ENCODE peak calls at places on chromosomes 12 and 14, in four cellular contexts. S, T, H and K are unnamed samples.

GRCh38 chr12:10143205-10143604 is 13.2 kb upstream of the CLEC7A start:
- DNase-seq in S (no peak), T (no peak), H (peak), K (peak)

GRCh38 chr14:93150227-93151206 is 34.2 kb downstream of the MOAP1 start:
- DNase-seq in S (no peak), T (no peak), H (no peak), K (no peak)

GRCh38 chr12:14185441-14186192 is 179.9 kb upstream of the ATF7IP start:
- DNase-seq in S (no peak), T (peak), H (peak), K (peak)

GRCh38 chr14:102824832-102825231 is 47.6 kb downstream of the TRAF3 start:
- DNase-seq in S (peak), T (no peak), H (peak), K (peak)

GRCh38 chr14:21867541-21867940 is 193.9 kb upstream of the OR4E1 start:
- DNase-seq in S (no peak), T (no peak), H (peak), K (no peak)

GRCh38 chr14:29169408-29169807 is 402.8 kb downstream of the FOXG1 start:
- DNase-seq in S (no peak), T (no peak), H (no peak), K (no peak)

GRCh38 chr14:104221636-104222375 is 83.4 kb downstream of the KIF26A start:
- DNase-seq in S (no peak), T (peak), H (no peak), K (no peak)

GRCh38 chr12:111426341-111427185 is 20.8 kb downstream of the SH2B3 start:
- DNase-seq in S (no peak), T (no peak), H (peak), K (peak)

GRCh38 chr14:34665785-34666425 is 36.0 kb upstream of the SNX6 start:
- DNase-seq in S (no peak), T (no peak), H (peak), K (peak)

GRCh38 chr14:33307691-33308369 is 369.2 kb downstream of the NPAS3 start:
- DNase-seq in S (no peak), T (no peak), H (no peak), K (peak)

GRCh38 chr12:6635856-6636521 is at the start of gene LPAR5:
- DNase-seq in S (no peak), T (no peak), H (no peak), K (no peak)

GRCh38 chr12:40681148-40681547 is 11.1 kb upstream of the CNTN1 start:
- DNase-seq in S (no peak), T (no peak), H (no peak), K (no peak)

GRCh38 chr12:119208626-119209061 is 29.9 kb downstream of the HSPB8 start:
- DNase-seq in S (peak), T (peak), H (peak), K (no peak)

GRCh38 chr12:32897276-32897615 is 669 bp upstream of the PKP2 start:
- DNase-seq in S (no peak), T (no peak), H (no peak), K (no peak)

DNA sequence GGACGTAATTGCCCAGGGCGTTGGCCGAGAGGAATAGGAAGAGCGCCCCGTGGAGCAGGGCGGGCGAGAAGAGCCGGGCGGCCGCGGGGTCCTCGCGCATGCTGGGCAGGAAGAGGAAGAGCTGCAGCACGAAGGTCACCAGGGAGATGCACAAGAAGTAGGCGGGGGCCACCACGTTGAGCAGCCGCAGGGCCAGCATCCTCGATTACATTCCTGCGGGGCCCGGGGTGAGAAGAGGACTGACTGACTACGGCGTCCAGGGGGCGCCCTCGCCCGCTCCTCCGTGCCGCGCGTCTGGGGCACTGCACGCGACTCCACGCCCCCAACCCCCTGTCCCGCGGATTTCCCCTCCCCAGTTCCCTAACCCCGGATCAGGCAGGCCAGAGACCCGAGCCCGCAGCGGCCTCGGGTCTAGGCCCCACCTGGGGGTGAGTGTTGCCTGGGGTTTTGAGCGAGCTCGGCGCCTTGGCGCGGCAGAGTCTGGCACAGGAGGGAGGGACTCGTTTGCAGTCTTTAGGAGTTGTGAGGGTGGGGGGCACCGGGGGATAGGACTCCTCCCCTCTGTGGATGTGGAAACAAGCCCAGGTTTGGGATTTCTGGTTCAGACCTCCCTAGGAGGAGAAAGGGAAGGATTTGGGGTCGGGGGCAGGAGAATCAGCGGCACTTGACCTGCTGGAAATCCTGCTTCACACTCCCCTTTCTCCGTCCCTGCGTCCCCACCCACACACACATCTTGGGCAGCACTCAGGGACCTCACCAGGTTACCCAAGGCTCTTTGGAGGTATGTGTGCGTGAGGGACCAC is 1.9 kb downstream of the ZDHHC22 start:
- DNase-seq in S (no peak), T (peak), H (no peak), K (peak)
- H3K4me3 ChIP-seq in S (no peak), T (peak), H (no peak), K (no peak)

GRCh38 chr12:73719223-73719622 is 818.4 kb upstream of the ATXN7L3B start:
- DNase-seq in S (no peak), T (no peak), H (no peak), K (no peak)
- H3K4me3 ChIP-seq in S (no peak), T (no peak), H (no peak), K (no peak)

GRCh38 chr12:79381246-79382208 is 309.2 kb downstream of the PAWR start:
- DNase-seq in S (no peak), T (no peak), H (no peak), K (no peak)
- H3K4me3 ChIP-seq in S (no peak), T (no peak), H (no peak), K (no peak)

DNA sequence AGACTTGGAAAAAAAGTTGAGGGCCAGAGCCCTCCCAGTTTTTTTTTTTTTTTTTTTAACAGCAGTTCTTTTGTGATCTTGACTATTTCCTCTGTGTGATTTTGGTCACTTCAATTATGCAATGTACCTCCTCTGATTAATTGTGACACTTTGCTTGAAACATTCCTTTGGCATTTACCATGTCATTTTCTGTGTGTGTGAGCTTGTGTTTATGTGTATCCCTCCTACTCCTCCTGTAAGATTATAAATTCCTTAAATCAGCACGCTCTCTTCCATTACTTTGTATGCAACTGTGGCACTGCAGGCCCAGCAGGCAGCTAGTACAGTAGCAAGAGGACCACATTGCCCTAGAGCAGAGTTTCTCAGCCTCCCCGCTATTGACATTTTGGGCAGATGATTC is 33.2 kb upstream of the GALNT16 start:
- DNase-seq in S (no peak), T (no peak), H (no peak), K (no peak)
- H3K4me3 ChIP-seq in S (peak), T (no peak), H (no peak), K (no peak)

GRCh38 chr14:70995671-70996070 is 88.4 kb downstream of the PCNX1 start:
- DNase-seq in S (no peak), T (no peak), H (peak), K (no peak)
- H3K4me3 ChIP-seq in S (no peak), T (no peak), H (no peak), K (no peak)

GRCh38 chr12:57631566-57632368 is 1.2 kb downstream of the B4GALNT1 start:
- DNase-seq in S (no peak), T (peak), H (no peak), K (no peak)
- H3K4me3 ChIP-seq in S (peak), T (peak), H (peak), K (peak)

DNA sequence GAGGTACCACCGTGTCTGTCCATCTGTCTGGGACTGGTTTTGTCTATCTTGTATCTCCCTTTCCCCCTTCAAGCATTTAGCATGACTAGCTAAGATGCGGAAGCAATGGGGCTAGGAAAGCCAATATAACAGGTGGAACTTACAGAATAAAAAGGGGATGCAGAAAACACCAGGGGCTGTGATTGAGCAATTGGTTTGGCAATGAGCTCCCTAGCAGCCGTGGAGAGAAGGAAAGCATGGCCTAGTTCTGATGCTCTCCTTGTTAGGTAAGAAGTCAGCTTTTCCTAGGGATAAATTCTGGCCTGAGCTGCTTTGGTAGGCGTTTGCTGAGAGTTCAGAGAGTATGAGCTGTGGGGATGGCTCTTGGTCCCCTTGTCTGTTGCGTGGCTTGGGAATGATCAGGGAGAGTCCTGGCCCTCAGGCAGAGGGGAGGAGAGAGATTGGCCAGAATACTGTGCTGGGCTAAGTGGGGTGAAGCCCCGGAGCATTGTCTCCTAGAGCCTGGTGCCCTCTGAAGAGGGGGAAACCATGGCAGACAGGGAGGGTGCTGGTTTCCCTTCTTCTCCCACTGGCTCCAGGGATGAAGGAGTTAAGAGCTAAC is 7.1 kb downstream of the SETD1B start:
- DNase-seq in S (no peak), T (no peak), H (no peak), K (no peak)
- H3K4me3 ChIP-seq in S (peak), T (no peak), H (peak), K (peak)